ENCODE peak calls at places on chromosomes 2 and 18, in ten cellular contexts. D is ACHN, O is MCF 10A, S is dermis microvascular lymphatic vessel endothelial cell, R is HFFc6, P is iris pigment epithelial cell, N is NCI-H524, J is fibroblast of lung, F is nucleus accumbens, W is RPMI8226. L is an unnamed sample.

GRCh38 chr2:131152065-131152464 is 46.9 kb downstream of the PLEKHB2 start:
- DNase-seq in D (no peak), O (no peak), S (no peak), R (no peak), P (no peak), N (no peak), J (no peak), F (no peak), W (peak), L (no peak)

GRCh38 chr2:158120664-158121063 is 19.0 kb downstream of the UPP2 start:
- DNase-seq in D (no peak), O (no peak), S (no peak), R (no peak), P (no peak), N (no peak), J (no peak), F (no peak), W (peak), L (no peak)

GRCh38 chr2:108920686-108921085 is 68.3 kb downstream of the EDAR start:
- DNase-seq in D (no peak), O (no peak), S (no peak), R (no peak), P (no peak), N (no peak), J (no peak), F (no peak), W (no peak), L (no peak)

GRCh38 chr2:204315236-204315662 is 230.0 kb upstream of the PARD3B start:
- DNase-seq in D (peak), O (no peak), S (no peak), R (no peak), P (peak), N (peak), J (peak), F (peak), W (no peak), L (no peak)

GRCh38 chr2:123179526-123179925 is 845.6 kb upstream of the CNTNAP5 start:
- DNase-seq in D (peak), O (peak), S (no peak), R (no peak), P (peak), N (no peak), J (no peak), F (no peak), W (no peak), L (no peak)

GRCh38 chr2:189580267-189580661 is 322 bp downstream of the SLC40A1 start:
- DNase-seq in D (peak), O (no peak), S (no peak), R (no peak), P (peak), N (peak), J (peak), F (peak), W (peak), L (peak)

GRCh38 chr2:208440716-208441115 is 34.1 kb downstream of the PTH2R start:
- DNase-seq in D (no peak), O (no peak), S (no peak), R (no peak), P (no peak), N (no peak), J (no peak), F (no peak), W (no peak), L (no peak)

GRCh38 chr2:179974743-179975142 is 32.4 kb downstream of the CWC22 start:
- DNase-seq in D (no peak), O (peak), S (no peak), R (no peak), P (peak), N (no peak), J (no peak), F (no peak), W (no peak), L (no peak)

GRCh38 chr18:40534748-40535147 is 1420.3 kb upstream of the PIK3C3 start:
- DNase-seq in D (no peak), O (peak), S (no peak), R (no peak), P (peak), N (no peak), J (peak), F (no peak), W (no peak), L (no peak)

GRCh38 chr2:196260546-196260945 is 89.2 kb upstream of the STK17B start:
- DNase-seq in D (no peak), O (no peak), S (no peak), R (no peak), P (no peak), N (no peak), J (no peak), F (no peak), W (no peak), L (no peak)

GRCh38 chr2:197838036-197838435 is 33.6 kb downstream of the PLCL1 start:
- DNase-seq in D (no peak), O (no peak), S (no peak), R (peak), P (no peak), N (no peak), J (peak), F (no peak), W (peak), L (no peak)

GRCh38 chr2:114082731-114083433 is 193.0 kb downstream of the ACTR3 start:
- DNase-seq in D (no peak), O (no peak), S (no peak), R (no peak), P (no peak), N (no peak), J (no peak), F (no peak), W (no peak), L (no peak)

GRCh38 chr2:218804817-218805216 is 22.9 kb downstream of the CYP27A1 start:
- DNase-seq in D (no peak), O (no peak), S (no peak), R (no peak), P (no peak), N (no peak), J (no peak), F (no peak), W (no peak), L (no peak)

GRCh38 chr2:69164379-69164778 is 151.4 kb downstream of the ANTXR1 start:
- DNase-seq in D (peak), O (no peak), S (peak), R (peak), P (peak), N (peak), J (peak), F (no peak), W (no peak), L (no peak)

GRCh38 chr2:111148225-111148873 is 27.6 kb downstream of the BCL2L11 start:
- DNase-seq in D (no peak), O (no peak), S (peak), R (no peak), P (no peak), N (no peak), J (no peak), F (no peak), W (no peak), L (no peak)

GRCh38 chr2:66070717-66071602 is 364.0 kb upstream of the MEIS1 start:
- DNase-seq in D (no peak), O (no peak), S (no peak), R (no peak), P (no peak), N (no peak), J (no peak), F (no peak), W (no peak), L (no peak)

GRCh38 chr2:231099918-231100317 is 24.9 kb downstream of the HTR2B start:
- DNase-seq in D (peak), O (no peak), S (no peak), R (no peak), P (no peak), N (no peak), J (no peak), F (no peak), W (no peak), L (peak)

GRCh38 chr2:100142393-100142792 is at the start of gene AFF3:
- DNase-seq in D (no peak), O (no peak), S (no peak), R (no peak), P (no peak), N (no peak), J (no peak), F (no peak), W (peak), L (no peak)

GRCh38 chr2:173657996-173658717 is 303.5 kb downstream of the CDCA7 start:
- DNase-seq in D (peak), O (peak), S (peak), R (peak), P (peak), N (no peak), J (peak), F (no peak), W (no peak), L (no peak)

GRCh38 chr2:180980185-180980942 is at the start of gene UBE2E3:
- DNase-seq in D (peak), O (peak), S (peak), R (peak), P (peak), N (peak), J (peak), F (peak), W (peak), L (peak)

GRCh38 chr2:85861180-85861579 is 27.6 kb downstream of the ST3GAL5 start:
- DNase-seq in D (no peak), O (no peak), S (peak), R (no peak), P (no peak), N (no peak), J (no peak), F (no peak), W (peak), L (no peak)

GRCh38 chr18:49707594-49707993 is 105.7 kb downstream of the ACAA2 start:
- DNase-seq in D (no peak), O (no peak), S (no peak), R (no peak), P (no peak), N (no peak), J (no peak), F (no peak), W (no peak), L (no peak)

GRCh38 chr2:157837851-157838441 is 38.2 kb downstream of the ACVR1 start:
- DNase-seq in D (no peak), O (no peak), S (peak), R (no peak), P (peak), N (peak), J (peak), F (no peak), W (no peak), L (no peak)

GRCh38 chr18:58863539-58864145 is 1.0 kb upstream of the ZNF532 start:
- DNase-seq in D (peak), O (no peak), S (peak), R (no peak), P (no peak), N (no peak), J (peak), F (peak), W (peak), L (peak)

GRCh38 chr2:18559941-18560796 is at the start of gene RDH14:
- DNase-seq in D (peak), O (peak), S (peak), R (peak), P (peak), N (peak), J (peak), F (peak), W (peak), L (peak)

GRCh38 chr2:121189656-121190381 is 95.2 kb downstream of the TFCP2L1 start:
- DNase-seq in D (no peak), O (no peak), S (no peak), R (no peak), P (no peak), N (peak), J (no peak), F (no peak), W (peak), L (no peak)

GRCh38 chr2:218954541-218955300 is 4.7 kb upstream of the CDK5R2 start:
- DNase-seq in D (no peak), O (no peak), S (no peak), R (no peak), P (no peak), N (no peak), J (no peak), F (peak), W (no peak), L (no peak)

GRCh38 chr2:16900405-16901025 is 234.9 kb upstream of the CYRIA start:
- DNase-seq in D (peak), O (peak), S (peak), R (no peak), P (peak), N (peak), J (peak), F (no peak), W (peak), L (peak)

GRCh38 chr2:144836635-144837350 is 316.9 kb upstream of the ZEB2 start:
- DNase-seq in D (no peak), O (peak), S (peak), R (no peak), P (peak), N (no peak), J (peak), F (no peak), W (no peak), L (no peak)

GRCh38 chr2:215832791-215833190 is 180.6 kb downstream of the MREG start:
- DNase-seq in D (no peak), O (peak), S (no peak), R (no peak), P (peak), N (no peak), J (no peak), F (no peak), W (peak), L (no peak)

GRCh38 chr2:229852565-229852964 is 69.2 kb downstream of the TRIP12 start:
- DNase-seq in D (no peak), O (no peak), S (peak), R (peak), P (peak), N (no peak), J (peak), F (no peak), W (no peak), L (peak)

GRCh38 chr2:152343426-152343825 is 8.5 kb downstream of the FMNL2 start:
- DNase-seq in D (no peak), O (no peak), S (no peak), R (no peak), P (no peak), N (no peak), J (no peak), F (no peak), W (no peak), L (no peak)

L was measured in erythroblast.